ENCODE peak calls at places on chromosomes 7 and 10, in nine cellular contexts. One of them, this sample, is unnamed.
A peak's percentile ranks its signal among the peaks of the same experiment; 100 is the strongest.

GRCh38 chr10:49091450-49092210 is 23.7 kb downstream of the VSTM4 start:
- DNase-seq in cardiac muscle cell: no peak
- DNase-seq in skeletal muscle cell: no peak
- DNase-seq in stimulated activated CD4-positive, alpha-beta T cell treated with anti-CD3 and anti-CD28 coated beads, Interleukin-15, amount 100 ng/mL, for 1 hour: no peak
- DNase-seq in kidney glomerular epithelial cell: no peak
- DNase-seq in DMS 273 treated with DMSO at 0.1 percent for 48 hours: no peak
- DNase-seq in kidney: no peak
- DNase-seq in HEK293T: no peak
- DNase-seq in CD8-positive, alpha-beta memory T cell: no peak
- DNase-seq in this sample: no peak

GRCh38 chr10:78185693-78186055 is 152.0 kb downstream of the RPS24 start:
- DNase-seq in cardiac muscle cell: no peak
- DNase-seq in skeletal muscle cell: no peak
- DNase-seq in stimulated activated CD4-positive, alpha-beta T cell treated with anti-CD3 and anti-CD28 coated beads, Interleukin-15, amount 100 ng/mL, for 1 hour: no peak
- DNase-seq in kidney glomerular epithelial cell: no peak
- DNase-seq in DMS 273 treated with DMSO at 0.1 percent for 48 hours: no peak
- DNase-seq in kidney: peak; percentile 81
- DNase-seq in HEK293T: no peak
- DNase-seq in CD8-positive, alpha-beta memory T cell: no peak
- DNase-seq in this sample: no peak

GRCh38 chr7:21767300-21767900 is 178.3 kb downstream of the CDCA7L start:
- DNase-seq in cardiac muscle cell: peak; percentile 85
- DNase-seq in skeletal muscle cell: no peak
- DNase-seq in stimulated activated CD4-positive, alpha-beta T cell treated with anti-CD3 and anti-CD28 coated beads, Interleukin-15, amount 100 ng/mL, for 1 hour: no peak
- DNase-seq in kidney glomerular epithelial cell: peak; percentile 38
- DNase-seq in DMS 273 treated with DMSO at 0.1 percent for 48 hours: peak; percentile 72
- DNase-seq in kidney: no peak
- DNase-seq in HEK293T: peak; percentile 78
- DNase-seq in CD8-positive, alpha-beta memory T cell: no peak
- DNase-seq in this sample: no peak

GRCh38 chr10:89518876-89519842 is 16.2 kb downstream of the SLC16A12 start:
- DNase-seq in cardiac muscle cell: no peak
- DNase-seq in skeletal muscle cell: peak; percentile 100
- DNase-seq in stimulated activated CD4-positive, alpha-beta T cell treated with anti-CD3 and anti-CD28 coated beads, Interleukin-15, amount 100 ng/mL, for 1 hour: no peak
- DNase-seq in kidney glomerular epithelial cell: no peak
- DNase-seq in DMS 273 treated with DMSO at 0.1 percent for 48 hours: no peak
- DNase-seq in kidney: no peak
- DNase-seq in HEK293T: no peak
- DNase-seq in CD8-positive, alpha-beta memory T cell: no peak
- DNase-seq in this sample: no peak

GRCh38 chr7:126790763-126791162 is 462.0 kb downstream of the GRM8 start:
- DNase-seq in cardiac muscle cell: no peak
- DNase-seq in skeletal muscle cell: no peak
- DNase-seq in stimulated activated CD4-positive, alpha-beta T cell treated with anti-CD3 and anti-CD28 coated beads, Interleukin-15, amount 100 ng/mL, for 1 hour: no peak
- DNase-seq in kidney glomerular epithelial cell: no peak
- DNase-seq in DMS 273 treated with DMSO at 0.1 percent for 48 hours: no peak
- DNase-seq in kidney: no peak
- DNase-seq in HEK293T: no peak
- DNase-seq in CD8-positive, alpha-beta memory T cell: no peak
- DNase-seq in this sample: no peak

GRCh38 chr7:74176555-74176954 is 2.4 kb downstream of the EIF4H start:
- DNase-seq in cardiac muscle cell: no peak
- DNase-seq in skeletal muscle cell: no peak
- DNase-seq in stimulated activated CD4-positive, alpha-beta T cell treated with anti-CD3 and anti-CD28 coated beads, Interleukin-15, amount 100 ng/mL, for 1 hour: no peak
- DNase-seq in kidney glomerular epithelial cell: no peak
- DNase-seq in DMS 273 treated with DMSO at 0.1 percent for 48 hours: no peak
- DNase-seq in kidney: no peak
- DNase-seq in HEK293T: no peak
- DNase-seq in CD8-positive, alpha-beta memory T cell: no peak
- DNase-seq in this sample: no peak

GRCh38 chr7:113246698-113247097 is 128.3 kb upstream of the SMIM30 start:
- DNase-seq in cardiac muscle cell: no peak
- DNase-seq in skeletal muscle cell: no peak
- DNase-seq in stimulated activated CD4-positive, alpha-beta T cell treated with anti-CD3 and anti-CD28 coated beads, Interleukin-15, amount 100 ng/mL, for 1 hour: no peak
- DNase-seq in kidney glomerular epithelial cell: no peak
- DNase-seq in DMS 273 treated with DMSO at 0.1 percent for 48 hours: no peak
- DNase-seq in kidney: no peak
- DNase-seq in HEK293T: no peak
- DNase-seq in CD8-positive, alpha-beta memory T cell: no peak
- DNase-seq in this sample: no peak

GRCh38 chr7:99095698-99096097 is 48.2 kb downstream of the SMURF1 start:
- DNase-seq in cardiac muscle cell: no peak
- DNase-seq in skeletal muscle cell: no peak
- DNase-seq in stimulated activated CD4-positive, alpha-beta T cell treated with anti-CD3 and anti-CD28 coated beads, Interleukin-15, amount 100 ng/mL, for 1 hour: no peak
- DNase-seq in kidney glomerular epithelial cell: no peak
- DNase-seq in DMS 273 treated with DMSO at 0.1 percent for 48 hours: no peak
- DNase-seq in kidney: no peak
- DNase-seq in HEK293T: no peak
- DNase-seq in CD8-positive, alpha-beta memory T cell: no peak
- DNase-seq in this sample: no peak

GRCh38 chr7:30053068-30053467 is 24.9 kb downstream of the PLEKHA8 start:
- DNase-seq in cardiac muscle cell: no peak
- DNase-seq in skeletal muscle cell: no peak
- DNase-seq in stimulated activated CD4-positive, alpha-beta T cell treated with anti-CD3 and anti-CD28 coated beads, Interleukin-15, amount 100 ng/mL, for 1 hour: no peak
- DNase-seq in kidney glomerular epithelial cell: no peak
- DNase-seq in DMS 273 treated with DMSO at 0.1 percent for 48 hours: no peak
- DNase-seq in kidney: no peak
- DNase-seq in HEK293T: no peak
- DNase-seq in CD8-positive, alpha-beta memory T cell: no peak
- DNase-seq in this sample: no peak

This sample was measured in natural killer cell treated with Interleukin-12 subunit alpha and Interleukin-12 subunit beta and Interleukin-15 and Interleukin-18, amount 100 ng/mL, for 72 hours.